ENCODE peak calls at places on chromosomes 11 and 22, in six cellular contexts. R, K, S, I, A and Z are unnamed samples.

GRCh38 chr22:43501951-43502874 is 90.4 kb downstream of the MPPED1 start:
- DNase-seq in R (no peak), K (no peak), S (no peak), I (no peak), A (no peak), Z (no peak)

GRCh38 chr22:31828739-31829138 is 74.9 kb downstream of the DEPDC5 start:
- DNase-seq in R (no peak), K (no peak), S (no peak), I (no peak), A (no peak), Z (no peak)

GRCh38 chr22:35460678-35461077 is 60.7 kb downstream of the MCM5 start:
- DNase-seq in R (no peak), K (no peak), S (no peak), I (no peak), A (no peak), Z (no peak)

GRCh38 chr11:88188251-88189030 is 13.2 kb upstream of the RAB38 start:
- DNase-seq in R (no peak), K (peak; percentile 47), S (no peak), I (no peak), A (no peak), Z (no peak)

GRCh38 chr11:34281256-34281655 is 76.6 kb downstream of the ABTB2 start:
- DNase-seq in R (peak; percentile 78), K (no peak), S (no peak), I (no peak), A (no peak), Z (no peak)

GRCh38 chr11:80136991-80137390 is 696.2 kb upstream of the TENM4 start:
- DNase-seq in R (peak; percentile 0), K (no peak), S (no peak), I (no peak), A (no peak), Z (no peak)

GRCh38 chr22:23526588-23527315 is 53.3 kb downstream of the IGLL1 start:
- DNase-seq in R (no peak), K (no peak), S (no peak), I (no peak), A (no peak), Z (no peak)

GRCh38 chr22:41178425-41178975 is 26.6 kb upstream of the L3MBTL2 start:
- DNase-seq in R (no peak), K (no peak), S (no peak), I (no peak), A (no peak), Z (no peak)

GRCh38 chr22:18096823-18097222 is 13.8 kb upstream of the TUBA8 start:
- DNase-seq in R (no peak), K (no peak), S (no peak), I (no peak), A (no peak), Z (no peak)

GRCh38 chr11:60370811-60371297 is 7.5 kb upstream of the MS4A7 start:
- DNase-seq in R (peak; percentile 2), K (no peak), S (no peak), I (no peak), A (no peak), Z (no peak)

GRCh38 chr11:44404323-44404705 is 94.4 kb upstream of the ALX4 start:
- DNase-seq in R (no peak), K (no peak), S (no peak), I (no peak), A (no peak), Z (no peak)

GRCh38 chr11:71962428-71963038 is 33.7 kb downstream of the RNF121 start:
- DNase-seq in R (peak; percentile 53), K (no peak), S (no peak), I (no peak), A (peak; percentile 51), Z (no peak)

GRCh38 chr11:70141490-70142014 is 61.5 kb upstream of the FADD start:
- DNase-seq in R (peak; percentile 24), K (peak; percentile 69), S (no peak), I (peak; percentile 87), A (no peak), Z (no peak)

GRCh38 chr11:11027271-11027670 is 169.4 kb upstream of the ZBED5 start:
- DNase-seq in R (peak; percentile 94), K (no peak), S (no peak), I (no peak), A (peak; percentile 68), Z (peak; percentile 32)

GRCh38 chr11:12052676-12053605 is 44.5 kb upstream of the DKK3 start:
- DNase-seq in R (no peak), K (peak; percentile 77), S (no peak), I (no peak), A (no peak), Z (no peak)

GRCh38 chr11:69374110-69374981 is 80.4 kb downstream of the MYEOV start:
- DNase-seq in R (no peak), K (no peak), S (no peak), I (no peak), A (no peak), Z (no peak)

GRCh38 chr11:81033779-81034550 is 1593.1 kb upstream of the TENM4 start:
- DNase-seq in R (no peak), K (no peak), S (no peak), I (no peak), A (peak; percentile 0), Z (no peak)

GRCh38 chr11:106503901-106504300 is 426.4 kb downstream of the AASDHPPT start:
- DNase-seq in R (no peak), K (no peak), S (no peak), I (no peak), A (no peak), Z (no peak)

GRCh38 chr11:4068962-4069361 is 25.6 kb upstream of the RRM1 start:
- DNase-seq in R (no peak), K (no peak), S (no peak), I (no peak), A (no peak), Z (no peak)

GRCh38 chr22:36360871-36361383 is 26.8 kb downstream of the MYH9 start:
- DNase-seq in R (no peak), K (peak; percentile 83), S (no peak), I (no peak), A (peak; percentile 69), Z (no peak)

GRCh38 chr11:92580931-92581330 is 356.3 kb downstream of the FAT3 start:
- DNase-seq in R (no peak), K (no peak), S (no peak), I (no peak), A (no peak), Z (no peak)

DNA sequence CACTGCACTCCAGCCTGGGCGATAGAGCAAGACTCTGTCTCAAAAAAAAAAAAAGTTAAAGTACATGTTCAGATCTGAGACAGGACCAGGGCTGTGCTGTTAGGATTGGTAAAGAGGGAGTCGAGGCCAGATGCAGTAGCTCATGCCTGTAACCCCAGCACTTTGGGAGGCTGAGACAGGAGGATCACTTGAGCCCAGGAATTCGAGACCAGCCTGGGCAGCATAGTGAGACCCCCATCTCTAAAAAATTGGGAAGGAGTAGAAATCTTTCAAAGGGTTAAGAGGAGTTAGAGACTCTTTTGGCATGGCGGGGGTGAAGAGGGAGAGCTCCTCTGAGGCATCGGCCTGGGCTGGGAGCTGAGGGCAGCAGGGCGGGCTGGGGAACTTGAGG is 11.8 kb downstream of the SLC25A45 start:
- DNase-seq in R (no peak), K (no peak), S (no peak), I (no peak), A (no peak), Z (no peak)
- H3K4me2 ChIP-seq in R (no peak overlapping the region), K (no peak overlapping the region), S (no peak overlapping the region), I (no peak overlapping the region), A (peak overlapping the region; percentile 8), Z (no peak overlapping the region)

GRCh38 chr11:27088353-27088752 is 47.7 kb downstream of the BBOX1 start:
- DNase-seq in R (no peak), K (no peak), S (no peak), I (no peak), A (no peak), Z (no peak)

GRCh38 chr11:27085605-27086004 is 45.0 kb downstream of the BBOX1 start:
- DNase-seq in R (no peak), K (no peak), S (no peak), I (no peak), A (no peak), Z (no peak)

GRCh38 chr11:27087425-27087824 is 46.8 kb downstream of the BBOX1 start:
- DNase-seq in R (no peak), K (no peak), S (no peak), I (no peak), A (peak; percentile 22), Z (no peak)

GRCh38 chr11:27094062-27094587 is 53.5 kb downstream of the BBOX1 start:
- DNase-seq in R (no peak), K (no peak), S (no peak), I (no peak), A (no peak), Z (no peak)

GRCh38 chr11:27089746-27090145 is 49.1 kb downstream of the BBOX1 start:
- DNase-seq in R (no peak), K (no peak), S (no peak), I (no peak), A (no peak), Z (no peak)
- H3K4me2 ChIP-seq in R (no peak overlapping the region), K (no peak overlapping the region), S (no peak overlapping the region), I (no peak overlapping the region), A (no peak overlapping the region), Z (no peak overlapping the region)

DNA sequence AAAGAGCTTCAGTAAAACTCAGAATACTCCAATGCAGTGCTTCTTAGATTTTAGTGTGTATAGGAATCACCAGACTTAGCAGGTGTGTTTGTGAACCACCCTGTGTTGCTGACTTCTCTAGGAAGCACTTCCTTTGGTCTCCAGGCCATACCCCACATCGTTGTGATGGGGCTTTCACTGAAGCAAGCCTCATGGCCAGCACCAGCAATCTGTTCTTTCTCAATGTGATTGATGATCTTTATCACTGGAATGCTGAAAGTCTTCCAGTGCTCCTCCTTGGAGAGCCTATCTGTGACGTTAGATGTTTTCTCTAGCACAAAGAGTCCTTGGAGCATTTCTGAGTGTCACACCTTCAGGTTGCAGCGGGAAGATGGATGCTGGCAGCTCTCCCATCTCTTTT is 280.5 kb downstream of the DDX10 start:
- DNase-seq in R (no peak), K (no peak), S (no peak), I (no peak), A (no peak), Z (no peak)
- H3K4me2 ChIP-seq in R (no peak overlapping the region), K (no peak overlapping the region), S (no peak overlapping the region), I (no peak overlapping the region), A (no peak overlapping the region), Z (no peak overlapping the region)

GRCh38 chr22:39949964-39950737 is 10.0 kb upstream of the TMA7B start:
- DNase-seq in R (no peak), K (no peak), S (no peak), I (no peak), A (no peak), Z (no peak)
- H3K4me2 ChIP-seq in R (no peak overlapping the region), K (no peak overlapping the region), S (no peak overlapping the region), I (no peak overlapping the region), A (no peak overlapping the region), Z (no peak overlapping the region)

GRCh38 chr11:33040127-33040861 is 922 bp downstream of the TCP11L1 start:
- DNase-seq in R (peak; percentile 62), K (peak; percentile 34), S (no peak), I (no peak), A (peak; percentile 32), Z (no peak)
- H3K4me2 ChIP-seq in R (peak overlapping the region; percentile 98), K (peak overlapping the region; percentile 92), S (peak overlapping the region; percentile 87), I (peak overlapping the region; percentile 93), A (peak overlapping the region; percentile 82), Z (peak overlapping the region; percentile 87)